ENCODE peak calls at places on chromosomes 11 and 22, in seven cellular contexts. One of them, this sample, is unnamed.

GRCh38 chr11:75867778-75868374 is 52.9 kb downstream of the UVRAG start:
- DNase-seq in H9: no peak
- DNase-seq in mesendoderm: peak; percentile 30
- DNase-seq in neuronal stem cell: peak; percentile 31
- DNase-seq in IMR-90: peak; percentile 62
- DNase-seq in H1: no peak
- DNase-seq in mesenchymal stem cell: peak; percentile 60
- DNase-seq in this sample: peak; percentile 84

GRCh38 chr22:19036523-19037273 is 85.5 kb downstream of the DGCR2 start:
- DNase-seq in H9: peak; percentile 64
- DNase-seq in mesendoderm: peak; percentile 44
- DNase-seq in neuronal stem cell: no peak
- DNase-seq in IMR-90: peak; percentile 11
- DNase-seq in H1: no peak
- DNase-seq in mesenchymal stem cell: peak; percentile 2
- DNase-seq in this sample: no peak

GRCh38 chr11:71307811-71308645 is 55.7 kb upstream of the SHANK2 start:
- DNase-seq in H9: peak; percentile 19
- DNase-seq in mesendoderm: no peak
- DNase-seq in neuronal stem cell: no peak
- DNase-seq in IMR-90: no peak
- DNase-seq in H1: peak; percentile 30
- DNase-seq in mesenchymal stem cell: no peak
- DNase-seq in this sample: no peak

GRCh38 chr11:94140154-94140655 is 11.6 kb downstream of the PANX1 start:
- DNase-seq in H9: no peak
- DNase-seq in mesendoderm: no peak
- DNase-seq in neuronal stem cell: no peak
- DNase-seq in IMR-90: no peak
- DNase-seq in H1: no peak
- DNase-seq in mesenchymal stem cell: no peak
- DNase-seq in this sample: no peak

GRCh38 chr11:114124601-114125144 is 65.2 kb downstream of the ZBTB16 start:
- DNase-seq in H9: no peak
- DNase-seq in mesendoderm: no peak
- DNase-seq in neuronal stem cell: no peak
- DNase-seq in IMR-90: no peak
- DNase-seq in H1: no peak
- DNase-seq in mesenchymal stem cell: no peak
- DNase-seq in this sample: no peak

GRCh38 chr11:7604331-7604973 is 68.8 kb downstream of the CYB5R2 start:
- DNase-seq in H9: no peak
- DNase-seq in mesendoderm: no peak
- DNase-seq in neuronal stem cell: no peak
- DNase-seq in IMR-90: no peak
- DNase-seq in H1: no peak
- DNase-seq in mesenchymal stem cell: no peak
- DNase-seq in this sample: peak; percentile 33

GRCh38 chr11:8779107-8779506 is 96.5 kb downstream of the RPL27A start:
- DNase-seq in H9: no peak
- DNase-seq in mesendoderm: no peak
- DNase-seq in neuronal stem cell: no peak
- DNase-seq in IMR-90: no peak
- DNase-seq in H1: no peak
- DNase-seq in mesenchymal stem cell: no peak
- DNase-seq in this sample: no peak

GRCh38 chr11:45473491-45473890 is 187.3 kb upstream of the SYT13 start:
- DNase-seq in H9: no peak
- DNase-seq in mesendoderm: peak; percentile 76
- DNase-seq in neuronal stem cell: no peak
- DNase-seq in IMR-90: no peak
- DNase-seq in H1: no peak
- DNase-seq in mesenchymal stem cell: peak; percentile 73
- DNase-seq in this sample: no peak

GRCh38 chr11:827861-828167 is at the start of gene CRACR2B:
- DNase-seq in H9: no peak
- DNase-seq in mesendoderm: no peak
- DNase-seq in neuronal stem cell: no peak
- DNase-seq in IMR-90: no peak
- DNase-seq in H1: no peak
- DNase-seq in mesenchymal stem cell: no peak
- DNase-seq in this sample: no peak

GRCh38 chr22:38786631-38787030 is 7.3 kb downstream of the DNAL4 start:
- DNase-seq in H9: no peak
- DNase-seq in mesendoderm: no peak
- DNase-seq in neuronal stem cell: no peak
- DNase-seq in IMR-90: no peak
- DNase-seq in H1: no peak
- DNase-seq in mesenchymal stem cell: no peak
- DNase-seq in this sample: no peak

GRCh38 chr22:42950281-42950680 is 64.7 kb downstream of the PACSIN2 start:
- DNase-seq in H9: peak; percentile 20
- DNase-seq in mesendoderm: no peak
- DNase-seq in neuronal stem cell: no peak
- DNase-seq in IMR-90: no peak
- DNase-seq in H1: no peak
- DNase-seq in mesenchymal stem cell: no peak
- DNase-seq in this sample: no peak

GRCh38 chr11:66581261-66581660 is 11.6 kb downstream of the CCDC87 start:
- DNase-seq in H9: no peak
- DNase-seq in mesendoderm: no peak
- DNase-seq in neuronal stem cell: no peak
- DNase-seq in IMR-90: no peak
- DNase-seq in H1: no peak
- DNase-seq in mesenchymal stem cell: no peak
- DNase-seq in this sample: no peak

GRCh38 chr11:118046051-118046963 is 30.6 kb upstream of the TMPRSS4 start:
- DNase-seq in H9: no peak
- DNase-seq in mesendoderm: no peak
- DNase-seq in neuronal stem cell: no peak
- DNase-seq in IMR-90: no peak
- DNase-seq in H1: no peak
- DNase-seq in mesenchymal stem cell: no peak
- DNase-seq in this sample: no peak

GRCh38 chr11:70302086-70302752 is 31.7 kb downstream of the PPFIA1 start:
- DNase-seq in H9: no peak
- DNase-seq in mesendoderm: no peak
- DNase-seq in neuronal stem cell: no peak
- DNase-seq in IMR-90: peak; percentile 41
- DNase-seq in H1: no peak
- DNase-seq in mesenchymal stem cell: no peak
- DNase-seq in this sample: no peak

GRCh38 chr11:70305501-70305900 is 35.0 kb downstream of the PPFIA1 start:
- DNase-seq in H9: no peak
- DNase-seq in mesendoderm: no peak
- DNase-seq in neuronal stem cell: no peak
- DNase-seq in IMR-90: no peak
- DNase-seq in H1: no peak
- DNase-seq in mesenchymal stem cell: no peak
- DNase-seq in this sample: no peak

GRCh38 chr11:70303070-70303469 is 32.6 kb downstream of the PPFIA1 start:
- DNase-seq in H9: no peak
- DNase-seq in mesendoderm: no peak
- DNase-seq in neuronal stem cell: no peak
- DNase-seq in IMR-90: peak; percentile 73
- DNase-seq in H1: no peak
- DNase-seq in mesenchymal stem cell: no peak
- DNase-seq in this sample: no peak

GRCh38 chr11:70306586-70307033 is 36.1 kb downstream of the PPFIA1 start:
- DNase-seq in H9: no peak
- DNase-seq in mesendoderm: no peak
- DNase-seq in neuronal stem cell: no peak
- DNase-seq in IMR-90: no peak
- DNase-seq in H1: no peak
- DNase-seq in mesenchymal stem cell: no peak
- DNase-seq in this sample: peak; percentile 61

DNA sequence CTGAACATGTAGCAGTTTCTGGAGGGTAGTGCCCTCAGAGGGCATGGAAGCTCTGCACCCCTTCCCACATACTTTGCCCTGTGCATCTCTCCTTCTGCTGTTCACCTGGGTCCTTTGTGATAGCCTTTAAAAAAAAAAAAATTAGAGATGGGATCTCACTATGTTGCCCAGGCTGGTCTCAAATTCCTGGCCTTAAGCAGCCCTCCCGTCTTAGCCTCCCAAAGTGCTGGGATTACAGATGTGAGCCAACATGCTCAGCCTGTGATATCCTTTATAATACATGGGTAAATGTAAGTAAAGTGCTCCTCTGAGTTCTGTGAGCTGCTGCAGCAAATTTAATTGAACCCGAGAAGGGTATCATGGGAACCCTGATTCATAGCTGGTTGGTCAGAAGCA is 33.7 kb downstream of the PPFIA1 start:
- DNase-seq in H9: no peak
- DNase-seq in mesendoderm: no peak
- DNase-seq in neuronal stem cell: no peak
- DNase-seq in IMR-90: no peak
- DNase-seq in H1: no peak
- DNase-seq in mesenchymal stem cell: no peak
- DNase-seq in this sample: no peak
- H3K18ac ChIP-seq in H9: no peak overlapping the region
- H3K18ac ChIP-seq in mesendoderm: no peak overlapping the region
- H3K18ac ChIP-seq in neuronal stem cell: no peak overlapping the region
- H3K18ac ChIP-seq in IMR-90: peak overlapping the region; percentile 26
- H3K18ac ChIP-seq in H1: no peak overlapping the region
- H3K18ac ChIP-seq in mesenchymal stem cell: no peak overlapping the region
- H3K18ac ChIP-seq in this sample: no peak overlapping the region

GRCh38 chr11:19162946-19163345 is 38.8 kb downstream of the CSRP3 start:
- DNase-seq in H9: no peak
- DNase-seq in mesendoderm: no peak
- DNase-seq in neuronal stem cell: no peak
- DNase-seq in IMR-90: no peak
- DNase-seq in H1: no peak
- DNase-seq in mesenchymal stem cell: no peak
- DNase-seq in this sample: no peak

GRCh38 chr11:19164881-19165280 is 36.9 kb downstream of the CSRP3 start:
- DNase-seq in H9: no peak
- DNase-seq in mesendoderm: no peak
- DNase-seq in neuronal stem cell: no peak
- DNase-seq in IMR-90: no peak
- DNase-seq in H1: no peak
- DNase-seq in mesenchymal stem cell: no peak
- DNase-seq in this sample: no peak

GRCh38 chr11:19164230-19164855 is 37.4 kb downstream of the CSRP3 start:
- DNase-seq in H9: no peak
- DNase-seq in mesendoderm: no peak
- DNase-seq in neuronal stem cell: no peak
- DNase-seq in IMR-90: no peak
- DNase-seq in H1: no peak
- DNase-seq in mesenchymal stem cell: no peak
- DNase-seq in this sample: no peak

GRCh38 chr11:19161651-19162050 is 40.1 kb downstream of the CSRP3 start:
- DNase-seq in H9: no peak
- DNase-seq in mesendoderm: no peak
- DNase-seq in neuronal stem cell: no peak
- DNase-seq in IMR-90: no peak
- DNase-seq in H1: no peak
- DNase-seq in mesenchymal stem cell: no peak
- DNase-seq in this sample: no peak

DNA sequence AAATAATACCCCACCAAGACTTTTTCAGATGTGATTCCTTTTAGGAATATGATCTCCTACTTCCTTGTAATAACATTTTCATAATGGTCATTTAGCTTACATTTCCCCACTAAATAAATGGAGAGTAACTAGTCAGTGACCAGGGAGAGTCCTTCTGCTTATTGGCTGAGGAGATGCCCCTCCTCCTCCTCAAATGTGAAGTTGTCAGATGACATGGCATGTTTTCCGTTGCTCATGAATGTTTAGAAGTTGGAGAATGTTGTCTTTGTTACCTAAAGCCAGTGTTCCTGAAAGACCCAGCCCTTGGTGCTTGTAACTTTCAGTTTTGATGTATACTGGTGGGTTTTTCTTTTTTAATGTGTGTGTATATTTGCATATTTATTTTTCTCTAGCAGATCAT is 38.2 kb downstream of the CSRP3 start:
- DNase-seq in H9: no peak
- DNase-seq in mesendoderm: peak; percentile 28
- DNase-seq in neuronal stem cell: no peak
- DNase-seq in IMR-90: no peak
- DNase-seq in H1: no peak
- DNase-seq in mesenchymal stem cell: no peak
- DNase-seq in this sample: no peak
- H3K18ac ChIP-seq in H9: no peak overlapping the region
- H3K18ac ChIP-seq in mesendoderm: no peak overlapping the region
- H3K18ac ChIP-seq in neuronal stem cell: no peak overlapping the region
- H3K18ac ChIP-seq in IMR-90: no peak overlapping the region
- H3K18ac ChIP-seq in H1: no peak overlapping the region
- H3K18ac ChIP-seq in mesenchymal stem cell: no peak overlapping the region
- H3K18ac ChIP-seq in this sample: no peak overlapping the region

GRCh38 chr11:128246364-128247234 is 340.8 kb downstream of the ETS1 start:
- DNase-seq in H9: no peak
- DNase-seq in mesendoderm: no peak
- DNase-seq in neuronal stem cell: no peak
- DNase-seq in IMR-90: peak; percentile 12
- DNase-seq in H1: no peak
- DNase-seq in mesenchymal stem cell: peak; percentile 73
- DNase-seq in this sample: no peak
- H3K18ac ChIP-seq in H9: no peak overlapping the region
- H3K18ac ChIP-seq in mesendoderm: no peak overlapping the region
- H3K18ac ChIP-seq in neuronal stem cell: no peak overlapping the region
- H3K18ac ChIP-seq in IMR-90: peak overlapping the region; percentile 38
- H3K18ac ChIP-seq in H1: no peak overlapping the region
- H3K18ac ChIP-seq in mesenchymal stem cell: peak overlapping the region; percentile 91
- H3K18ac ChIP-seq in this sample: peak overlapping the region; percentile 19

GRCh38 chr11:87421422-87421821 is 383.7 kb downstream of the TMEM135 start:
- DNase-seq in H9: peak; percentile 72
- DNase-seq in mesendoderm: peak; percentile 94
- DNase-seq in neuronal stem cell: peak; percentile 73
- DNase-seq in IMR-90: peak; percentile 87
- DNase-seq in H1: peak; percentile 60
- DNase-seq in mesenchymal stem cell: peak; percentile 78
- DNase-seq in this sample: peak; percentile 66

GRCh38 chr11:87422566-87422965 is 384.8 kb downstream of the TMEM135 start:
- DNase-seq in H9: no peak
- DNase-seq in mesendoderm: peak; percentile 92
- DNase-seq in neuronal stem cell: no peak
- DNase-seq in IMR-90: peak; percentile 22
- DNase-seq in H1: no peak
- DNase-seq in mesenchymal stem cell: no peak
- DNase-seq in this sample: peak; percentile 86

GRCh38 chr11:87423161-87423560 is 385.4 kb downstream of the TMEM135 start:
- DNase-seq in H9: no peak
- DNase-seq in mesendoderm: peak; percentile 82
- DNase-seq in neuronal stem cell: no peak
- DNase-seq in IMR-90: no peak
- DNase-seq in H1: no peak
- DNase-seq in mesenchymal stem cell: no peak
- DNase-seq in this sample: no peak

DNA sequence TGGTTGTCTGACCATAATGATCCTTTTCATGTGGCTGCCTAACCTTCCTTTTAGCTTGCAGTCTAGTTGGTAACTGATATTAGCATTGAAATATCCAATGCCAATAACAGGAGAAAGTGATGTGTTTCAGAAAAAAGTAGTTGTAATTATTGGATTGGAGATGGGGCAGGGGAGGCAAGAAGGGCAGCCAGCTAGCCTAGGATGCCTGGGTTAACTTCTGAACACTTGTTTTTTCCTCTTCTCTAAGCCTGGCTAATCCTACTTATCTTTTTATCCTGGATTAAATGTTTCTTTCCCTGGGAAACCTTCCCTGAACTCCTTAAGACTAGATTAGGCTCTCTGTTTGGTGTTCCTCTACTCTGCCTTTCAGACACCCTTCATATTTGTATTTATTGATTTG is 380.2 kb downstream of the TMEM135 start:
- DNase-seq in H9: no peak
- DNase-seq in mesendoderm: no peak
- DNase-seq in neuronal stem cell: no peak
- DNase-seq in IMR-90: no peak
- DNase-seq in H1: no peak
- DNase-seq in mesenchymal stem cell: no peak
- DNase-seq in this sample: no peak
- H3K18ac ChIP-seq in H9: no peak overlapping the region
- H3K18ac ChIP-seq in mesendoderm: no peak overlapping the region
- H3K18ac ChIP-seq in neuronal stem cell: no peak overlapping the region
- H3K18ac ChIP-seq in IMR-90: no peak overlapping the region
- H3K18ac ChIP-seq in H1: no peak overlapping the region
- H3K18ac ChIP-seq in mesenchymal stem cell: no peak overlapping the region
- H3K18ac ChIP-seq in this sample: no peak overlapping the region